ENCODE peak calls at places on chromosome 21, in four cellular contexts. P, A, G and J are unnamed samples.

GRCh38 chr21:32083175-32083574 is 195.7 kb downstream of the MIS18A start:
- DNase-seq in P (no peak), A (no peak), G (no peak), J (no peak)

GRCh38 chr21:24200052-24200451 is 1407.2 kb downstream of the MRPL39 start:
- DNase-seq in A (no peak), P (no peak), G (no peak), J (no peak)

GRCh38 chr21:33266784-33267135 is 593 bp downstream of the IL10RB start:
- DNase-seq in P (no peak), G (peak), A (no peak), J (no peak)

GRCh38 chr21:44489962-44490361 is 34.7 kb downstream of the LRRC3 start:
- DNase-seq in A (no peak), P (no peak), G (no peak), J (no peak)

GRCh38 chr21:24110846-24111245 is 1496.4 kb downstream of the MRPL39 start:
- DNase-seq in P (no peak), G (no peak), A (no peak), J (no peak)

GRCh38 chr21:17495680-17496079 is 17.2 kb upstream of the CXADR start:
- DNase-seq in G (no peak), P (no peak), A (no peak), J (no peak)

GRCh38 chr21:16086936-16087335 is 357.2 kb downstream of the USP25 start:
- DNase-seq in G (no peak), A (no peak), P (no peak), J (no peak)

GRCh38 chr21:43723648-43724047 is 4.7 kb downstream of the PDXK start:
- DNase-seq in P (no peak), G (peak), A (no peak), J (no peak)

GRCh38 chr21:21816778-21817177 is 818.6 kb downstream of the NCAM2 start:
- DNase-seq in P (no peak), A (no peak), G (no peak), J (no peak)

GRCh38 chr21:42038826-42039425 is 28.8 kb upstream of the ZBTB21 start:
- DNase-seq in P (no peak), G (no peak), A (peak), J (no peak)

GRCh38 chr21:43868461-43868860 is 3.4 kb downstream of the AGPAT3 start:
- DNase-seq in G (no peak), P (no peak), A (no peak), J (no peak)

GRCh38 chr21:44653123-44653522 is 1.3 kb downstream of the KRTAP12-4 start:
- DNase-seq in A (no peak), G (no peak), P (no peak), J (no peak)

GRCh38 chr21:26491663-26492062 is 81.4 kb downstream of the CYYR1 start:
- DNase-seq in G (no peak), P (no peak), A (no peak), J (no peak)

GRCh38 chr21:29419422-29419821 is 120.7 kb downstream of the BACH1 start:
- DNase-seq in A (no peak), P (no peak), G (no peak), J (no peak)

GRCh38 chr21:44550807-44551206 is 498 bp downstream of the KRTAP10-2 start:
- DNase-seq in G (no peak), P (peak), A (no peak), J (no peak)

GRCh38 chr21:31342328-31342727 is 1.7 kb downstream of the TIAM1 start:
- DNase-seq in G (no peak), A (no peak), P (no peak), J (no peak)

GRCh38 chr21:29343517-29343916 is 44.8 kb downstream of the BACH1 start:
- DNase-seq in G (no peak), P (no peak), A (peak), J (no peak)

GRCh38 chr21:32597205-32597604 is 11.9 kb upstream of the TCP10L start:
- DNase-seq in A (peak), P (no peak), G (no peak), J (no peak)

GRCh38 chr21:26819944-26820343 is 25.3 kb downstream of the ADAMTS1 start:
- DNase-seq in P (no peak), A (no peak), G (no peak), J (no peak)

DNA sequence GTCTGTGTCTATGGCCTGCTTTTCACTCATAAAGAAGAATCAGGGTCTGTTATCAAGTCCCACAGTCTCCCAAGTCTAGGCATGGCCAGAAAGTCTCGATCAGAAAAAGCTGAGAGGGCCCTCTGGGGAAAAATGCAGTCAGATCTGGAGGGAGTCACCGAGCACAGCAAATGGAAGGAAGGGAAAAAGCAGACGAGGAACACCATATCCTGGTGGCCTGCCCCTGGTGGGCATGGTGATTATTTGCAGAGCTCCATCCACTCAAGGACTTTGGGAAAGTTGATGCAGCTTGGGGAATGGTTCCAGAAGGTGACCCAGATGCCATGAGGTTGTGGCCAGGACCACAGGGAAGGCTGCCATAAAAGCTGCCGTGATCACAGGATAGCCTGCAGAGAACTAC is 189.1 kb downstream of the CLIC6 start:
- DNase-seq in A (no peak), P (no peak), G (no peak), J (no peak)
- TF ChIP-seq CTCF in A (peak), P (peak), G (no peak), J (peak)

DNA sequence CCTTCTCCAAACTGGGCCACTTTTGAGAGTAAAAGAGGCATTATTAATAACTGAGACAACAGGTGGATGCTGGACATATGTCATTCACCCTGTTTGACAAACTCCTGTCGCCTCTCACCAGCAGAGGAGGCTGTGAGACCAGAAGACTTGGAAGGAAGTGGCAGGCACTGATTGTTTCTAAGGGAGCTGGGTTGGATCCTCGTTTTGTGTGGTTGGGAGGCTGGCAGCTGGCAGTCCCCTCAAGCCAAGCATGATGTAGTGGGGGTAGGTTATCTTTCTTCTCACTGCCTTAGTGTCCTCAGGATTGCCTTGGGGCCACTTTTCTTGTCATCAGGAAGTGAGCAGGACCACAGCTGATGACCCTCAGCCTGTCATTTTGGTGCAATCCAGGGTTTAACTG is 86.5 kb upstream of the KCNJ15 start:
- DNase-seq in P (peak), G (no peak), A (peak), J (peak)
- TF ChIP-seq CTCF in P (peak), G (peak), A (peak), J (peak)

GRCh38 chr21:46311568-46311967 is 12.1 kb downstream of the C21orf58 start:
- DNase-seq in P (no peak), A (no peak), G (no peak), J (no peak)

GRCh38 chr21:46304437-46304836 is 18.3 kb downstream of the YBEY start:
- DNase-seq in A (no peak), P (no peak), G (no peak), J (no peak)

GRCh38 chr21:46308431-46308830 is 15.2 kb downstream of the C21orf58 start:
- DNase-seq in P (no peak), A (no peak), G (no peak), J (no peak)

GRCh38 chr21:46304955-46305354 is 18.7 kb downstream of the C21orf58 start:
- DNase-seq in A (no peak), G (no peak), P (no peak), J (no peak)

DNA sequence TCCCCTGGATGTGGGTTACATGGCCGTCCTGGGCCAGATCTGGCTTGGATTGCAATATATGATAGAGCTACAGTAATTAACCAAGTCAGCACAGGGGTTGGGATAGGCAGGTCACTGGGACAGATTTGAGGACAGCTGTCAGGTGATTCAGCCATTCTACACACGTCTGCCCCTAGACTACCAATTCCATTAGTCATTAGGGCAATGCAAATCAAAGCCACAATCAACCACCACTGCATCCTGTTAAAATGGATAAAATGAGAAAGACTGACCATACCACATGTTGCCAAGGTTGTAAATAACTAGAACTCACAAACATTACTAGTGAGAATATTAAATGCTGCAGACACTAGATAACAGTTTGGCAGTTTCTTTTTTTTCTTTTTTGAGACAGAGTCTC is 16.0 kb downstream of the C21orf58 start:
- DNase-seq in P (no peak), A (peak), G (no peak), J (no peak)
- TF ChIP-seq CTCF in P (no peak), A (no peak), G (no peak), J (no peak)

GRCh38 chr21:36478941-36479340 is 981 bp downstream of the CLDN14 start:
- DNase-seq in P (peak), A (no peak), G (no peak), J (peak)
- TF ChIP-seq CTCF in P (peak), A (peak), G (no peak), J (no peak)

GRCh38 chr21:14500873-14501272 is 45.2 kb downstream of the SAMSN1 start:
- DNase-seq in G (no peak), A (no peak), P (no peak), J (no peak)
- TF ChIP-seq CTCF in G (no peak), A (no peak), P (no peak), J (no peak)